ENCODE peak calls at places on chromosomes 1 and 21, in five cellular contexts. One of them, this sample, is unnamed.

GRCh38 chr1:98693385-98693784 is 31.9 kb downstream of the SNX7 start:
- DNase-seq in NT2/D1: no peak
- DNase-seq in H1: no peak
- DNase-seq in HepG2: no peak
- DNase-seq in K562: no peak
- DNase-seq in this sample: no peak

GRCh38 chr1:178716111-178716510 is 8.9 kb upstream of the RALGPS2 start:
- DNase-seq in NT2/D1: no peak
- DNase-seq in K562: no peak
- DNase-seq in H1: no peak
- DNase-seq in HepG2: no peak
- DNase-seq in this sample: no peak

GRCh38 chr1:202013601-202014000 is 3.2 kb downstream of the ELF3 start:
- DNase-seq in HepG2: no peak
- DNase-seq in K562: no peak
- DNase-seq in H1: no peak
- DNase-seq in NT2/D1: no peak
- DNase-seq in this sample: no peak

GRCh38 chr1:67489643-67490042 is 59.4 kb upstream of the SERBP1 start:
- DNase-seq in NT2/D1: peak; percentile 20
- DNase-seq in K562: peak; percentile 61
- DNase-seq in H1: no peak
- DNase-seq in HepG2: peak; percentile 36
- DNase-seq in this sample: peak; percentile 13

GRCh38 chr1:110674337-110675059 is at the start of gene KCNA3:
- DNase-seq in K562: no peak
- DNase-seq in NT2/D1: peak; percentile 60
- DNase-seq in H1: peak; percentile 85
- DNase-seq in HepG2: no peak
- DNase-seq in this sample: no peak

GRCh38 chr1:205073511-205073910 is 10.7 kb downstream of the TMEM81 start:
- DNase-seq in HepG2: no peak
- DNase-seq in K562: no peak
- DNase-seq in NT2/D1: no peak
- DNase-seq in H1: no peak
- DNase-seq in this sample: no peak

GRCh38 chr1:164645921-164646320 is 86.9 kb downstream of the PBX1 start:
- DNase-seq in K562: no peak
- DNase-seq in H1: no peak
- DNase-seq in NT2/D1: no peak
- DNase-seq in HepG2: no peak
- DNase-seq in this sample: no peak

GRCh38 chr1:153790996-153791855 is 16.0 kb downstream of the SLC27A3 start:
- DNase-seq in NT2/D1: no peak
- DNase-seq in H1: no peak
- DNase-seq in HepG2: no peak
- DNase-seq in K562: no peak
- DNase-seq in this sample: no peak

GRCh38 chr1:94322696-94323095 is 85.3 kb upstream of the ARHGAP29 start:
- DNase-seq in K562: no peak
- DNase-seq in NT2/D1: no peak
- DNase-seq in H1: no peak
- DNase-seq in HepG2: no peak
- DNase-seq in this sample: peak; percentile 84

GRCh38 chr1:18217398-18218043 is 109.9 kb downstream of the IGSF21 start:
- DNase-seq in NT2/D1: no peak
- DNase-seq in K562: peak; percentile 52
- DNase-seq in HepG2: peak; percentile 33
- DNase-seq in H1: peak; percentile 68
- DNase-seq in this sample: peak; percentile 31

GRCh38 chr1:44483089-44483488 is 78.0 kb downstream of the RNF220 start:
- DNase-seq in H1: no peak
- DNase-seq in HepG2: no peak
- DNase-seq in K562: no peak
- DNase-seq in NT2/D1: no peak
- DNase-seq in this sample: no peak

GRCh38 chr21:45288441-45288841 is 746 bp upstream of the POFUT2 start:
- DNase-seq in NT2/D1: no peak
- DNase-seq in H1: no peak
- DNase-seq in K562: no peak
- DNase-seq in HepG2: no peak
- DNase-seq in this sample: no peak

GRCh38 chr1:173287785-173288184 is 80.7 kb upstream of the TNFSF4 start:
- DNase-seq in H1: no peak
- DNase-seq in K562: no peak
- DNase-seq in NT2/D1: no peak
- DNase-seq in HepG2: no peak
- DNase-seq in this sample: no peak

GRCh38 chr1:59897165-59897564 is 29.4 kb downstream of the CYP2J2 start:
- DNase-seq in K562: no peak
- DNase-seq in NT2/D1: no peak
- DNase-seq in H1: no peak
- DNase-seq in HepG2: no peak
- DNase-seq in this sample: no peak

GRCh38 chr1:179826626-179827280 is 50.9 kb downstream of the TOR1AIP2 start:
- DNase-seq in NT2/D1: no peak
- DNase-seq in K562: no peak
- DNase-seq in HepG2: no peak
- DNase-seq in H1: peak; percentile 38
- DNase-seq in this sample: no peak

GRCh38 chr1:119943216-119943615 is 46.9 kb upstream of the ADAM30 start:
- DNase-seq in K562: no peak
- DNase-seq in NT2/D1: no peak
- DNase-seq in HepG2: no peak
- DNase-seq in H1: no peak
- DNase-seq in this sample: no peak

GRCh38 chr1:33247537-33247936 is 8.8 kb upstream of the ZNF362 start:
- DNase-seq in K562: no peak
- DNase-seq in H1: no peak
- DNase-seq in HepG2: no peak
- DNase-seq in NT2/D1: no peak
- DNase-seq in this sample: no peak

GRCh38 chr1:55050283-55050682 is 10.9 kb downstream of the PCSK9 start:
- DNase-seq in K562: no peak
- DNase-seq in H1: no peak
- DNase-seq in HepG2: no peak
- DNase-seq in NT2/D1: no peak
- DNase-seq in this sample: no peak

DNA sequence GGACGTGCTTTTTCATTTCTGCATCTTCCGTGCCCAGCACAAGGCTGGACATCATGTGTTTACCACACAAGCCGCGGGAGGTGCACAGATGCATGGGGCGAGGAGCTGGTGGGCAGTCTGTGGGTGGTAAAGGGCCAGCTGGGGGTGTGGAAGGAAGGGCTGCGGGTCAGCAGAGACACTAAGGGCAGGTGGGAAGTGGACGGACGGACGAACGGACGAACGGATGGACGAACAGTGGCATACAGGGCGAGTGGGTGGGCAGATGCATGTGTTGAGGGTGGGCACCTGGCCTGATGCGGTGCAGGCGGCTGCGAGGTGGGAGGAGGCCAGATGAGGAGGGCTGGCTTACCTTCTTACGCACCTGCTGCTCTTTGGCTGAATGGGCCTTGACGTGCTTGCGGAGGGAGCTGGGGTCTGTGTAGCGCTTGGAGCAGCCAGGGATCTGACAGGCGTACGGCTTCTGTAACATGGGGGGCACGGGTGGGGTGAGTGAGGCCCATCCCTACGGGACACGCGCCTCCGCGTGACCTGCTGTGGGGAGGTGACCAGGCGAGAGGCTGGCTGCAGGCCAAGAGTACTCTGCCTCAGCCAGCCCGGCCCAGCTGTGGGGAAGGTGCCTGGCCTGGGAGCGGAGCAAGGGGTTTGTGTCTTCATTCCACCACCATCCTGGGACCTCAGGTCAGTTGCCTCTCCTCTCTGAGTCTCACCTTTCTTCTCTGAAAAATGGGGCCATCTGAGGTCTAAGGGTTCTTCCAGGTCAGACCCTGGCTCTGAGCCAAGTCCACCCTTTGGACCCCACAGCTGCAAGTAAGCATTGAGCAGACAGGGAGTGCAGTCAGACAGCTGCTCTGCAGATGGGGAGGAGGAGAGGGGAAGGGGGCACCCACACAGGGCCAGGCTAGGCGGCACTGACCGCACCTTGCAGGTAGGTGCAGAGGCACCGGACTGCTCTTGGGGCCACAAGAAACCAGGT is 65.5 kb downstream of the DMRTB1 start:
- DNase-seq in HepG2: no peak
- DNase-seq in H1: no peak
- DNase-seq in NT2/D1: no peak
- DNase-seq in K562: no peak
- DNase-seq in this sample: no peak
- TF ChIP-seq ZNF274 in HepG2: no peak
- TF ChIP-seq ZNF274 in H1: no peak
- TF ChIP-seq ZNF274 in NT2/D1: no peak
- TF ChIP-seq ZNF274 in K562: no peak
- TF ChIP-seq ZNF274 in this sample: no peak

GRCh38 chr1:221994939-221995338 is 253.1 kb upstream of the DUSP10 start:
- DNase-seq in HepG2: no peak
- DNase-seq in NT2/D1: no peak
- DNase-seq in K562: no peak
- DNase-seq in H1: no peak
- DNase-seq in this sample: no peak

GRCh38 chr1:221993444-221993948 is 251.6 kb upstream of the DUSP10 start:
- DNase-seq in K562: no peak
- DNase-seq in NT2/D1: no peak
- DNase-seq in H1: no peak
- DNase-seq in HepG2: no peak
- DNase-seq in this sample: no peak

GRCh38 chr1:221992427-221992826 is 250.5 kb upstream of the DUSP10 start:
- DNase-seq in NT2/D1: no peak
- DNase-seq in H1: no peak
- DNase-seq in K562: no peak
- DNase-seq in HepG2: no peak
- DNase-seq in this sample: no peak

GRCh38 chr1:221991221-221991620 is 249.3 kb upstream of the DUSP10 start:
- DNase-seq in HepG2: no peak
- DNase-seq in NT2/D1: no peak
- DNase-seq in K562: no peak
- DNase-seq in H1: no peak
- DNase-seq in this sample: no peak

GRCh38 chr1:221994274-221994698 is 252.4 kb upstream of the DUSP10 start:
- DNase-seq in HepG2: no peak
- DNase-seq in K562: no peak
- DNase-seq in H1: no peak
- DNase-seq in NT2/D1: no peak
- DNase-seq in this sample: no peak
- TF ChIP-seq ZNF274 in HepG2: no peak
- TF ChIP-seq ZNF274 in K562: no peak
- TF ChIP-seq ZNF274 in H1: no peak
- TF ChIP-seq ZNF274 in NT2/D1: no peak
- TF ChIP-seq ZNF274 in this sample: no peak

GRCh38 chr1:156488566-156489165 is 11.9 kb downstream of the MEF2D start:
- DNase-seq in NT2/D1: no peak
- DNase-seq in HepG2: no peak
- DNase-seq in H1: no peak
- DNase-seq in K562: no peak
- DNase-seq in this sample: no peak
- TF ChIP-seq ZNF274 in NT2/D1: no peak
- TF ChIP-seq ZNF274 in HepG2: no peak
- TF ChIP-seq ZNF274 in H1: no peak
- TF ChIP-seq ZNF274 in K562: no peak
- TF ChIP-seq ZNF274 in this sample: no peak

GRCh38 chr1:209988706-209989105 is 50.7 kb downstream of the SYT14 start:
- DNase-seq in H1: no peak
- DNase-seq in HepG2: no peak
- DNase-seq in NT2/D1: no peak
- DNase-seq in K562: no peak
- DNase-seq in this sample: no peak
- TF ChIP-seq ZNF274 in H1: no peak
- TF ChIP-seq ZNF274 in HepG2: no peak
- TF ChIP-seq ZNF274 in NT2/D1: no peak
- TF ChIP-seq ZNF274 in K562: no peak
- TF ChIP-seq ZNF274 in this sample: no peak

GRCh38 chr21:33383056-33383888 is 19.9 kb upstream of the IFNGR2 start:
- DNase-seq in HepG2: peak; percentile 91
- DNase-seq in H1: no peak
- DNase-seq in K562: peak; percentile 45
- DNase-seq in NT2/D1: no peak
- DNase-seq in this sample: peak; percentile 86
- TF ChIP-seq ZNF274 in HepG2: peak; percentile 42
- TF ChIP-seq ZNF274 in H1: no peak
- TF ChIP-seq ZNF274 in K562: no peak
- TF ChIP-seq ZNF274 in NT2/D1: no peak
- TF ChIP-seq ZNF274 in this sample: no peak

GRCh38 chr1:210359255-210359654 is 30.6 kb downstream of the HHAT start:
- DNase-seq in HepG2: no peak
- DNase-seq in K562: no peak
- DNase-seq in NT2/D1: no peak
- DNase-seq in H1: no peak
- DNase-seq in this sample: no peak
- TF ChIP-seq ZNF274 in HepG2: no peak
- TF ChIP-seq ZNF274 in K562: no peak
- TF ChIP-seq ZNF274 in NT2/D1: no peak
- TF ChIP-seq ZNF274 in H1: no peak
- TF ChIP-seq ZNF274 in this sample: no peak

GRCh38 chr1:221725683-221726330 is 16.1 kb downstream of the DUSP10 start:
- DNase-seq in NT2/D1: no peak
- DNase-seq in K562: no peak
- DNase-seq in H1: no peak
- DNase-seq in HepG2: no peak
- DNase-seq in this sample: no peak
- TF ChIP-seq ZNF274 in NT2/D1: no peak
- TF ChIP-seq ZNF274 in K562: no peak
- TF ChIP-seq ZNF274 in H1: no peak
- TF ChIP-seq ZNF274 in HepG2: no peak
- TF ChIP-seq ZNF274 in this sample: no peak

GRCh38 chr1:35935436-35935835 is 4.5 kb downstream of the AGO3 start:
- DNase-seq in HepG2: peak; percentile 6
- DNase-seq in K562: peak; percentile 35
- DNase-seq in NT2/D1: no peak
- DNase-seq in H1: no peak
- DNase-seq in this sample: no peak
- TF ChIP-seq ZNF274 in HepG2: no peak
- TF ChIP-seq ZNF274 in K562: no peak
- TF ChIP-seq ZNF274 in NT2/D1: no peak
- TF ChIP-seq ZNF274 in H1: no peak
- TF ChIP-seq ZNF274 in this sample: no peak

GRCh38 chr21:37363936-37364335 is 2.6 kb upstream of the DYRK1A start:
- DNase-seq in K562: no peak
- DNase-seq in H1: no peak
- DNase-seq in NT2/D1: no peak
- DNase-seq in HepG2: no peak
- DNase-seq in this sample: no peak

GRCh38 chr21:37366488-37367300 is at the start of gene DYRK1A:
- DNase-seq in HepG2: peak; percentile 99
- DNase-seq in H1: peak; percentile 95
- DNase-seq in NT2/D1: peak; percentile 100
- DNase-seq in K562: peak; percentile 100
- DNase-seq in this sample: peak; percentile 97

GRCh38 chr21:37367301-37367757 is 756 bp downstream of the DYRK1A start:
- DNase-seq in NT2/D1: no peak
- DNase-seq in H1: no peak
- DNase-seq in K562: no peak
- DNase-seq in HepG2: no peak
- DNase-seq in this sample: no peak

GRCh38 chr21:37364722-37365121 is 1.9 kb upstream of the DYRK1A start:
- DNase-seq in K562: peak; percentile 32
- DNase-seq in HepG2: no peak
- DNase-seq in NT2/D1: no peak
- DNase-seq in H1: no peak
- DNase-seq in this sample: no peak

GRCh38 chr21:37365657-37366487 is 701 bp upstream of the DYRK1A start:
- DNase-seq in K562: no peak
- DNase-seq in H1: peak; percentile 86
- DNase-seq in HepG2: peak; percentile 63
- DNase-seq in NT2/D1: peak; percentile 63
- DNase-seq in this sample: no peak
- TF ChIP-seq ZNF274 in K562: no peak
- TF ChIP-seq ZNF274 in H1: no peak
- TF ChIP-seq ZNF274 in HepG2: no peak
- TF ChIP-seq ZNF274 in NT2/D1: no peak
- TF ChIP-seq ZNF274 in this sample: no peak